ENCODE peak calls at places on chromosomes 4 and X, in five cellular contexts. T is H9, J is tibial artery, M is astrocyte of the spinal cord, N is heart left ventricle. B is an unnamed sample.

GRCh38 chr4:165760182-165760581 is 112.9 kb upstream of the TLL1 start:
- DNase-seq in T (no peak), J (no peak), M (no peak), N (no peak), B (no peak)

GRCh38 chr4:125311503-125311902 is 3.3 kb upstream of the FAT4 start:
- DNase-seq in T (no peak), J (no peak), M (no peak), N (no peak), B (no peak)

GRCh38 chr4:104901438-104901837 is 245.2 kb upstream of the TET2 start:
- DNase-seq in T (peak), J (no peak), M (peak), N (no peak), B (no peak)

GRCh38 chrX:148871422-148872152 is 371.2 kb downstream of the AFF2 start:
- DNase-seq in T (no peak), J (no peak), M (peak), N (no peak), B (peak)

GRCh38 chrX:53287493-53288138 is 6.2 kb upstream of the IQSEC2 start:
- DNase-seq in T (no peak), J (peak), M (peak), N (peak), B (peak)

GRCh38 chr4:77818667-77819408 is at the start of gene CNOT6L:
- DNase-seq in T (peak), J (peak), M (peak), N (peak), B (peak)

GRCh38 chrX:139554991-139555675 is 24.6 kb downstream of the F9 start:
- DNase-seq in T (peak), J (no peak), M (no peak), N (no peak), B (no peak)

GRCh38 chr4:103076777-103077347 is 301 bp upstream of the SLC9B2 start:
- DNase-seq in T (no peak), J (no peak), M (no peak), N (no peak), B (peak)

GRCh38 chr4:114417214-114417613 is 181.4 kb upstream of the UGT8 start:
- DNase-seq in T (no peak), J (no peak), M (no peak), N (no peak), B (peak)

GRCh38 chr4:94621491-94622080 is 136.2 kb upstream of the BMPR1B start:
- DNase-seq in T (no peak), J (no peak), M (peak), N (no peak), B (peak)

GRCh38 chr4:7199771-7200441 is 7.6 kb downstream of the SORCS2 start:
- DNase-seq in T (peak), J (peak), M (no peak), N (no peak), B (no peak)

GRCh38 chrX:149004936-149005335 is 500.2 kb downstream of the IDS start:
- DNase-seq in T (peak), J (no peak), M (no peak), N (no peak), B (no peak)

GRCh38 chr4:37244583-37245390 is at the start of gene NWD2:
- DNase-seq in T (peak), J (no peak), M (peak), N (no peak), B (no peak)

GRCh38 chrX:70445197-70445656 is 592 bp downstream of the DLG3 start:
- DNase-seq in T (no peak), J (no peak), M (no peak), N (no peak), B (no peak)

GRCh38 chrX:28188526-28188925 is 207.3 kb upstream of the DCAF8L1 start:
- DNase-seq in T (no peak), J (no peak), M (no peak), N (no peak), B (no peak)

GRCh38 chr4:137749466-137749865 is 217.2 kb upstream of the PCDH18 start:
- DNase-seq in T (no peak), J (no peak), M (peak), N (no peak), B (peak)

GRCh38 chr4:54516556-54517215 is 141.1 kb upstream of the KIT start:
- DNase-seq in T (no peak), J (no peak), M (no peak), N (peak), B (no peak)

GRCh38 chr4:60463846-60464502 is 736.2 kb upstream of the ADGRL3 start:
- DNase-seq in T (no peak), J (no peak), M (no peak), N (no peak), B (peak)

GRCh38 chr4:70721747-70722146 is at the start of gene RUFY3:
- DNase-seq in T (no peak), J (peak), M (peak), N (peak), B (no peak)

GRCh38 chr4:89253306-89253705 is 54.3 kb downstream of the GPRIN3 start:
- DNase-seq in T (no peak), J (no peak), M (no peak), N (no peak), B (no peak)

GRCh38 chrX:989959-990510 is 222.4 kb downstream of the CRLF2 start:
- DNase-seq in T (peak), J (no peak), M (peak), N (peak), B (peak)

GRCh38 chr4:142379277-142380051 is 466.6 kb downstream of the INPP4B start:
- DNase-seq in T (no peak), J (no peak), M (peak), N (no peak), B (peak)

GRCh38 chrX:51804741-51805140 is 61.5 kb downstream of the GSPT2 start:
- DNase-seq in T (no peak), J (no peak), M (no peak), N (no peak), B (peak)

GRCh38 chrX:31603411-31604120 is 531.7 kb upstream of the FTHL17 start:
- DNase-seq in T (no peak), J (no peak), M (peak), N (no peak), B (no peak)

GRCh38 chr4:150126880-150127236 is 48.6 kb downstream of the DCLK2 start:
- DNase-seq in T (no peak), J (no peak), M (peak), N (no peak), B (peak)

GRCh38 chrX:48676893-48677270 is 6.7 kb upstream of the WAS start:
- DNase-seq in T (peak), J (no peak), M (no peak), N (peak), B (no peak)

GRCh38 chr4:879730-880079 is 52.4 kb downstream of the GAK start:
- DNase-seq in T (no peak), J (no peak), M (no peak), N (no peak), B (no peak)

GRCh38 chr4:878796-879729 is 53.1 kb downstream of the GAK start:
- DNase-seq in T (no peak), J (no peak), M (no peak), N (no peak), B (no peak)

GRCh38 chr4:882646-883045 is 49.5 kb downstream of the GAK start:
- DNase-seq in T (no peak), J (no peak), M (no peak), N (no peak), B (no peak)

GRCh38 chr4:881709-882108 is 50.4 kb downstream of the GAK start:
- DNase-seq in T (no peak), J (no peak), M (no peak), N (no peak), B (no peak)

GRCh38 chr4:880684-881405 is 51.3 kb downstream of the GAK start:
- DNase-seq in T (no peak), J (no peak), M (no peak), N (no peak), B (no peak)
- TF ChIP-seq CTCF in T (no peak), J (no peak), M (no peak), N (no peak), B (no peak)

GRCh38 chr4:119315036-119315435 is 6.9 kb downstream of the FABP2 start:
- DNase-seq in T (no peak), J (no peak), M (no peak), N (no peak), B (no peak)

GRCh38 chr4:119313237-119313636 is 8.7 kb downstream of the FABP2 start:
- DNase-seq in T (no peak), J (no peak), M (no peak), N (no peak), B (no peak)

GRCh38 chr4:119310826-119311225 is 11.1 kb downstream of the FABP2 start:
- DNase-seq in T (no peak), J (no peak), M (peak), N (no peak), B (no peak)

GRCh38 chr4:119317996-119318395 is 3.9 kb downstream of the FABP2 start:
- DNase-seq in T (no peak), J (no peak), M (no peak), N (no peak), B (no peak)

DNA sequence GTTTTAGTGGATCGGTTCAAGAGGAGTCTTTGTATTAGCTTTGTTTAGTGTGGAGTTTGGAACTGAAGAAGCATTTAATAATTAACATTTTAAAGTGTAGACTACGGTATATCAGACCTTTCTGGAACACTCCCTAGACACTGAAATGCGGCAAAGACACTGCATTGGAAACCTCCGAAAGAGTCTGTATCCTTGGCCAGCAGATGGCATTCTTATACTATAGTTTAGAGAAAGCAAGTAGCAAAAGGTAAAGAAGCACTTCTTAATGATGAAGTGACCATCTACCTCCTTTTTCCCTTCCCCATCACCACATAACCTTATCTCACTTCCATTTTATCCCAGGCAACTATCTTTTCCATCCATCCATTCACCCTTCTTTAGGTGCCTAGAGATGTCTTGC is 7.6 kb downstream of the FABP2 start:
- DNase-seq in T (no peak), J (no peak), M (peak), N (no peak), B (peak)
- TF ChIP-seq CTCF in T (peak), J (peak), M (peak), N (peak), B (peak)

GRCh38 chrX:101390664-101391525 is at the start of gene RPL36A:
- DNase-seq in T (peak), J (peak), M (peak), N (peak), B (peak)
- TF ChIP-seq CTCF in T (peak), J (peak), M (peak), N (peak), B (peak)

GRCh38 chrX:63013549-63013948 is 337.6 kb downstream of the SPIN4 start:
- DNase-seq in T (no peak), J (no peak), M (no peak), N (no peak), B (no peak)

GRCh38 chrX:63012574-63012973 is 338.6 kb downstream of the SPIN4 start:
- DNase-seq in T (no peak), J (no peak), M (no peak), N (no peak), B (no peak)
- TF ChIP-seq CTCF in T (no peak), J (no peak), M (no peak), N (no peak), B (no peak)

GRCh38 chrX:25433307-25433706 is 417.5 kb upstream of the ARX start:
- DNase-seq in T (no peak), J (no peak), M (no peak), N (no peak), B (no peak)

GRCh38 chrX:25432396-25432795 is 416.6 kb upstream of the ARX start:
- DNase-seq in T (no peak), J (no peak), M (no peak), N (no peak), B (no peak)

DNA sequence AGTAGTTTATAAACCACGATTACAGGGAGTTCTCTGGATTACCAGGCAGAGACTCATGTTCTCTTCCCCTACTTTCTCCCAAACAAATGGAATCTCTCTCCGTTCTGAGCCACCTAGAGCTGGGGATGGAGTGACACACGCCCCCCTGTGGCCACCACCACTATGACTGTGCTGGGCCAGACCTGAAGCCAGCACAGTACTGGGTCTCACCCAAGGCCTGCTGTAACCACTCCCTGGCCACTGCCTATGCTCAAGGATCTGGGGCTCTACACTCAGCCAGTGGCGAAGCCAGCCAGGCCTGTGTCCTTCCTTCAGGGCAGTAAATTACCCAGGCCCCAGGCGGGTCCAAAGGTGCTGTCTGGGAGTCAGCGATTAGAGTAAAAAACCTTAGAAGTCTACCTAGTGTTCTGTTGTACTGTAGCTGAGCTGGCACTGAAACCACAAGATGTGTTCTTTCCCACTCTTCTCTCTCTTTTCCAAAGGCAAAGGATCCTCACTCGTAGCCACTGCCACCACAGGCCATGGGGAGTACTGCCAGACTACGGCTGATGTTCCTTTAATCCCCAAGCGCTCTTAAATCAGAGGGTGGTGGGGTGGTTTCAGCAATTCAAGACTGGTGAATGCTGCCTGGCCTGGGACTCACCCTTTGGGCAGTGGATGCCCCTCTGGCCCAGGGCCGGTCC is 412.2 kb upstream of the ARX start:
- DNase-seq in T (peak), J (no peak), M (no peak), N (no peak), B (peak)
- TF ChIP-seq CTCF in T (peak), J (no peak), M (no peak), N (no peak), B (no peak)

DNA sequence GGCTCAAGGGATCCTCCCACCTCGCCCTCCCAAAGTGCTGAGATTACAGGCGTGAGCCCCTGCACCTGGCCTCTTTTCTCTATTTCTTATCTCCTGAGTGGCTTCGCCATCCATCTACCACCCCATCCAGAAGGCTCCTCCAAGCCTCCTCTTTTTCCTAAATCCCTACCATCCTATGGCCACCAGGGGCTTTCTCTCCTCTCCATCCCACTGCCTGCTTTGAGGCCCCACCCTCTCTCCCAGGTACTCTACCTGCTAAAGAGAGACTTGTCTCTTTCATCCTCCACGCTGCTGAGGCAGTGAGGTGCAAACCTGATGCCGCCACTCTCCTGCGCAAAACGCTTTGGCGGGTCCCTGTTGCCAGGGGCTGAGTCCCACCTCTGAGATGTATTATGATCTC is 7.0 kb downstream of the RS1 start:
- DNase-seq in T (peak), J (no peak), M (no peak), N (no peak), B (no peak)
- TF ChIP-seq CTCF in T (peak), J (no peak), M (no peak), N (no peak), B (no peak)

GRCh38 chr4:9703391-9703790 is 78.0 kb upstream of the DRD5 start:
- DNase-seq in T (peak), J (peak), M (no peak), N (peak), B (peak)
- TF ChIP-seq CTCF in T (peak), J (peak), M (peak), N (peak), B (peak)

GRCh38 chr4:98728433-98728832 is 70.0 kb upstream of the TSPAN5 start:
- DNase-seq in T (no peak), J (no peak), M (peak), N (no peak), B (peak)
- TF ChIP-seq CTCF in T (no peak), J (no peak), M (peak), N (no peak), B (no peak)

DNA sequence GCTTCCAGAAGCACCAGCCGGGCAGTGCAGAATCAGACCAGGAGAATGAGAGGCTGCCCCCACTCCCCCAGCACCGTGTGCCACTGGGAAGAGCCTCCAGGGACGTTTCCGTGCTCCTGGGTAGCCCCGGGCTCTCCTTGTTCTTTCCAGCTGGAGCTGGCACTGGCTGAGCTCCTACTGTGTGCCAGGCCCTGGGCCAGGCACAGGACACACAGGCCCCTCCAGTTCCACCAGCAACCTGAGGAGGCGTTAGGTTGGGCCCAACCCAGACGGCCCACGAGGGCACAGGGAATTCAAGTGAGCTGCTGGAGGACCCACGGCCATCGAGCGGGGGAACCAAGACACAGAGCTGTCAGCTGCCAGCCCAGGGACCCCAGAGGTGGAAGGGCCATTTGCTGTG is 15.9 kb upstream of the ADRA2C start:
- DNase-seq in T (no peak), J (no peak), M (no peak), N (no peak), B (no peak)
- TF ChIP-seq CTCF in T (peak), J (no peak), M (no peak), N (no peak), B (no peak)

GRCh38 chr4:24801136-24801855 is 5.9 kb downstream of the SOD3 start:
- DNase-seq in T (no peak), J (no peak), M (no peak), N (no peak), B (no peak)

GRCh38 chr4:24805566-24805965 is 10.2 kb downstream of the SOD3 start:
- DNase-seq in T (no peak), J (no peak), M (no peak), N (no peak), B (no peak)

GRCh38 chr4:24800273-24800880 is 5.0 kb downstream of the SOD3 start:
- DNase-seq in T (no peak), J (no peak), M (no peak), N (peak), B (no peak)

GRCh38 chr4:24805036-24805435 is 9.7 kb downstream of the SOD3 start:
- DNase-seq in T (no peak), J (no peak), M (no peak), N (no peak), B (peak)

DNA sequence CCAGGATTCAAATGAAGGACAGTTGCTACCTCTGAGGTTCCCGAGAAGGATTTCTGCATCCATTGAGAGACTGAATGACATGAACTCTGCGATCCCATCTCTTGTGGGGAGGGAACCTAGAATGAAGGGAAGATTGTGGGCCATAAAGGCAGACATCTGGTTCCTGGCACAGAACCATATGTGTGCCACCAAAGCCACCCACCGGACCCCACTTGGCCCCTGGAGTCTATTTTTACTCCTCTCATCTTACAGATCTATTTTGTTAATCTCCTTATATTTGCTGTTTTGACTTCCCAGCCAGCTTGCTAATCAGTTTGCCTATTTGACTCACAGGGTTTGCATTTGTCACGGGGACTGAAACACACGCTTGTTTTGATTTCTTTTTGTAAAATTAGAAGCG is 7.3 kb downstream of the SOD3 start:
- DNase-seq in T (no peak), J (no peak), M (no peak), N (no peak), B (no peak)
- TF ChIP-seq CTCF in T (no peak), J (no peak), M (no peak), N (no peak), B (no peak)

B was measured in MCF 10A.